ENCODE peak calls at places on chromosomes 12 and 14, in nine cellular contexts. F is mesendoderm, I is neuronal stem cell, E is mesenchymal stem cell, V is PC-3, L is DND-41, M is MM.1S, R is SK-N-SH, U is mammary epithelial cell. A is an unnamed sample. For H3K27me3, the result is how much of the 10 kb centered on the place peaks cover.

GRCh38 chr14:90495357-90496276 is 98.8 kb downstream of the CALM1 start:
- DNase-seq in M (peak), V (peak), R (peak), U (peak), I (peak), F (peak), L (peak), E (peak), A (peak)

GRCh38 chr12:84550518-84550917 is 362.1 kb downstream of the SLC6A15 start:
- DNase-seq in V (no peak), U (no peak), E (no peak), R (peak), I (no peak), L (no peak), M (no peak), F (no peak), A (no peak)

GRCh38 chr12:122909442-122910288 is 13.7 kb upstream of the VPS37B start:
- DNase-seq in M (no peak), V (no peak), U (no peak), F (no peak), L (no peak), I (no peak), R (peak), E (no peak), A (no peak)

GRCh38 chr14:93047661-93048060 is 68.1 kb downstream of the ITPK1 start:
- DNase-seq in I (no peak), L (no peak), M (no peak), V (no peak), F (no peak), E (no peak), R (no peak), U (no peak), A (no peak)

GRCh38 chr14:99287269-99287942 is 15.4 kb upstream of the BCL11B start:
- DNase-seq in F (no peak), L (no peak), U (no peak), M (peak), R (no peak), E (no peak), I (no peak), V (no peak), A (no peak)

GRCh38 chr12:123131879-123132402 is 18.9 kb downstream of the PITPNM2 start:
- DNase-seq in V (no peak), R (no peak), U (peak), M (peak), I (no peak), F (no peak), L (peak), E (no peak), A (no peak)

GRCh38 chr14:89858084-89858483 is 96.4 kb downstream of the EFCAB11 start:
- DNase-seq in R (no peak), I (no peak), F (no peak), V (no peak), L (no peak), E (no peak), M (no peak), U (peak), A (no peak)

GRCh38 chr14:97299661-97300060 is 502.5 kb downstream of the VRK1 start:
- DNase-seq in V (no peak), L (no peak), E (no peak), U (no peak), M (no peak), F (peak), R (no peak), I (no peak), A (peak)

GRCh38 chr12:124094733-124095132 is 121.7 kb downstream of the ZNF664 start:
- DNase-seq in U (no peak), V (peak), I (no peak), F (no peak), R (no peak), M (no peak), E (no peak), L (no peak), A (no peak)

GRCh38 chr14:57871487-57872080 is 5.7 kb upstream of the SLC35F4 start:
- DNase-seq in R (peak), V (peak), I (peak), E (peak), U (peak), M (peak), F (peak), L (peak), A (peak)

GRCh38 chr14:88129306-88130056 is 124.5 kb downstream of the GPR65 start:
- DNase-seq in U (no peak), L (peak), R (no peak), E (peak), F (peak), M (no peak), I (no peak), V (peak), A (peak)

GRCh38 chr14:51485733-51486132 is 166.0 kb upstream of the FRMD6 start:
- DNase-seq in E (no peak), I (no peak), F (no peak), U (no peak), L (no peak), R (no peak), V (no peak), M (no peak), A (no peak)

GRCh38 chr14:89366580-89367448 is 50.2 kb downstream of the FOXN3 start:
- DNase-seq in V (no peak), I (no peak), L (no peak), R (no peak), E (no peak), M (no peak), U (no peak), F (no peak), A (no peak)

GRCh38 chr14:61477845-61478438 is 156.6 kb downstream of the PRKCH start:
- DNase-seq in V (peak), F (no peak), U (peak), I (no peak), E (peak), R (no peak), L (no peak), M (no peak), A (peak)

GRCh38 chr12:13154027-13154538 is 42.4 kb upstream of the EMP1 start:
- DNase-seq in U (peak), I (no peak), V (no peak), R (no peak), F (no peak), M (peak), E (peak), L (no peak), A (peak)

GRCh38 chr12:92356405-92356804 is 210.8 kb upstream of the BTG1 start:
- DNase-seq in R (no peak), V (no peak), E (no peak), F (no peak), U (peak), M (no peak), L (peak), I (no peak), A (no peak)

GRCh38 chr14:88919502-88919901 is 95.1 kb downstream of the TTC8 start:
- DNase-seq in I (no peak), M (no peak), U (peak), F (peak), E (no peak), L (no peak), V (peak), R (no peak), A (no peak)

GRCh38 chr14:91284146-91284790 is 39.8 kb upstream of the GPR68 start:
- DNase-seq in I (no peak), F (peak), L (no peak), R (peak), V (peak), E (peak), U (peak), M (no peak), A (no peak)

GRCh38 chr14:95156153-95156764 is 1.1 kb downstream of the DICER1 start:
- DNase-seq in V (peak), R (no peak), L (peak), F (peak), U (peak), I (no peak), E (peak), M (peak), A (peak)

GRCh38 chr14:69928111-69928523 is 48.9 kb downstream of the SMOC1 start:
- DNase-seq in L (no peak), E (no peak), F (no peak), M (no peak), U (no peak), R (no peak), V (no peak), I (no peak), A (no peak)

GRCh38 chr14:104788533-104788818 is 7.1 kb downstream of the AKT1 start:
- DNase-seq in R (no peak), L (no peak), U (no peak), E (no peak), F (no peak), V (no peak), M (no peak), I (no peak), A (no peak)

GRCh38 chr14:62847168-62847567 is 198.1 kb downstream of the KCNH5 start:
- DNase-seq in R (no peak), I (no peak), V (no peak), L (no peak), E (no peak), F (no peak), M (no peak), U (no peak), A (no peak)

GRCh38 chr14:103121846-103122577 is 1.2 kb upstream of the TNFAIP2 start:
- DNase-seq in R (peak), E (peak), V (peak), I (no peak), F (peak), U (no peak), L (peak), M (no peak), A (peak)

GRCh38 chr12:133233993-133234564 is 1.6 kb downstream of the ANHX start:
- DNase-seq in R (no peak), M (no peak), F (no peak), U (no peak), I (no peak), E (no peak), V (no peak), L (no peak), A (peak)

GRCh38 chr14:50335989-50336391 is 23.9 kb downstream of the DMAC2L start:
- DNase-seq in R (peak), L (peak), V (no peak), I (no peak), U (no peak), E (peak), M (peak), F (peak), A (no peak)

GRCh38 chr12:111991535-111991934 is 21.4 kb downstream of the TMEM116 start:
- DNase-seq in E (no peak), L (no peak), V (no peak), I (no peak), U (no peak), F (no peak), M (no peak), R (no peak), A (no peak)

GRCh38 chr12:100128509-100128908 is 14.2 kb downstream of the BLTP3B start:
- DNase-seq in I (no peak), L (no peak), V (peak), E (peak), U (peak), M (no peak), F (peak), R (peak), A (no peak)

GRCh38 chr12:92929957-92930356 is 862 bp upstream of the EEA1 start:
- DNase-seq in V (no peak), I (no peak), R (no peak), U (peak), M (peak), E (no peak), F (no peak), L (no peak), A (no peak)

GRCh38 chr12:56450241-56450640 is 1.0 kb upstream of the TIMELESS start:
- DNase-seq in E (no peak), R (peak), U (no peak), F (no peak), V (no peak), I (no peak), L (no peak), M (no peak), A (no peak)

GRCh38 chr14:73342670-73343069 is 105.4 kb downstream of the PAPLN start:
- DNase-seq in E (no peak), F (no peak), U (no peak), R (no peak), M (no peak), I (no peak), L (no peak), V (no peak), A (no peak)

GRCh38 chr14:85934123-85934885 is 404.4 kb downstream of the FLRT2 start:
- DNase-seq in F (no peak), I (no peak), M (peak), L (peak), V (peak), U (no peak), R (peak), E (peak), A (peak)

GRCh38 chr14:54310852-54311230 is 86.0 kb upstream of the CDKN3 start:
- DNase-seq in L (no peak), M (no peak), R (no peak), V (no peak), I (no peak), U (no peak), E (no peak), F (no peak), A (no peak)

GRCh38 chr12:24505366-24506025 is 443.4 kb downstream of the BCAT1 start:
- DNase-seq in R (no peak), E (no peak), F (no peak), L (no peak), I (no peak), M (no peak), V (no peak), U (no peak), A (no peak)

GRCh38 chr12:48026081-48026827 is 22.0 kb upstream of the COL2A1 start:
- DNase-seq in I (no peak), M (no peak), L (no peak), U (no peak), V (no peak), F (no peak), E (no peak), R (no peak), A (no peak)
- H3K27me3 ChIP-seq in I (under half), M (under half), L (under half), U (under half), V (under half), F (under half), E (under half), R (under half), A (under half)

GRCh38 chr14:53109688-53110041 is 43.5 kb downstream of the DDHD1 start:
- DNase-seq in U (no peak), R (no peak), V (no peak), L (no peak), F (no peak), M (no peak), E (no peak), I (no peak), A (no peak)
- H3K9ac ChIP-seq in U (no peak), R (no peak), V (no peak), L (peak), F (no peak), M (peak), E (no peak), I (no peak), A (peak)

DNA sequence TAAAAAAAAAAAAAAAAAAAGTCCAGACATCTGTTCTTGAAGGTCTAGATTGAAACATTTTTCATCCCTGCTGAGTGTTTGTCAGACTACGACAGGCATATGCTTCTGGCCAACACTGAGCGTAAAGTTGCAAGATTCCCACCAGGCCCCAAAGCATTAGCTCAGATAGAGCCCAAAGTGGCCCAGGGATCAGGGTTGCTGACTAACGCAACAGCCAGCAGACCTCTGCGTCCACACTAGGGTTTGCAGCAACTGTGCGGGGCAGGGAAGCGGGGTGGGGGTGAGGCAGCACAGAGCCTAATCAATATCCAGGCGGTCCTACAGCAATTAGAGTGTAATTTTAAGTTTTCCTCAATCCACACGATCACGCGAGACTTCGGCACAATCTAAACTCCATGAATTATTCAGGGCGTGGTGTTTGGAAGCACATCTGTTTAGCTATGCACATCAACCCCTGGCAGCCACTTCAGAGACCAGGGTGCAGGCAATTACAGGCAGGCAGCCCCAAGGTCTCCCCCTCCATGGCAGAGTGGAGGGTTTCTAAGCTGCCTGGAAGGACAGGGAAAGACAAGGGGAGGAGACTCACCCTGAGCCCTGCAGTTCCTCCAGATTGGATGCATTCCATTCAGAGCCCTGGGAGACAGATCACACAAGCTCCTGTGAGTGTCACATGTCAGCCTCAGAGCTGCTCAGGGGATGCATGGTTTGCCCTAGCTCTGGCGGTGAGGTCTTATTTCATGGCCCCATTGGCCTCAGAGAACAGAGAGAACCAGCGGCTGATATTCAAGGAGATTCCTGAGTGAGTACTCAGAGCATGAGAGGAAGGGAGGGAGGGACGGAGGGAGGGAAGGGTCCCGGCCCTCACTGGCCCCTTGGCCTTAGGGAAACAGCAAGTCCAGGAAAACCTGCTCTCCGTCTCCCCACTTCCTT is 55.4 kb downstream of the SSH1 start:
- DNase-seq in E (peak), I (peak), L (no peak), V (peak), F (peak), U (no peak), R (no peak), M (no peak), A (no peak)
- H3K4me2 ChIP-seq in E (peak), I (peak), L (no peak), V (no peak), F (no peak), U (no peak), R (peak), M (no peak), A (no peak)

GRCh38 chr12:66188584-66189475 is at the start of gene IRAK3:
- DNase-seq in L (no peak), R (peak), E (peak), U (peak), F (peak), I (peak), V (no peak), M (no peak), A (no peak)
- H3K27me3 ChIP-seq in L (under half), R (half or more), E (under half), U (under half), F (under half), I (half or more), V (under half), M (under half), A (under half)

GRCh38 chr12:49967042-49967776 is 5.5 kb downstream of the AQP5 start:
- DNase-seq in R (peak), V (peak), E (peak), M (peak), L (peak), F (peak), U (peak), I (peak), A (peak)

GRCh38 chr12:49966511-49967041 is 4.9 kb downstream of the AQP5 start:
- DNase-seq in R (no peak), I (no peak), F (no peak), U (no peak), V (no peak), M (no peak), L (no peak), E (no peak), A (peak)

GRCh38 chr12:49968431-49968830 is 4.3 kb upstream of the AQP6 start:
- DNase-seq in F (no peak), R (peak), I (no peak), V (no peak), M (no peak), U (no peak), L (no peak), E (no peak), A (no peak)

GRCh38 chr12:49969027-49969426 is 3.7 kb upstream of the AQP6 start:
- DNase-seq in M (no peak), F (no peak), E (no peak), L (no peak), U (no peak), R (peak), V (no peak), I (no peak), A (no peak)

GRCh38 chr12:49967777-49968250 is 4.9 kb upstream of the AQP6 start:
- DNase-seq in V (no peak), L (no peak), E (no peak), M (no peak), U (no peak), F (no peak), R (no peak), I (no peak), A (no peak)
- H3K9ac ChIP-seq in V (no peak), L (peak), E (peak), M (no peak), U (no peak), F (peak), R (no peak), I (peak), A (peak)

DNA sequence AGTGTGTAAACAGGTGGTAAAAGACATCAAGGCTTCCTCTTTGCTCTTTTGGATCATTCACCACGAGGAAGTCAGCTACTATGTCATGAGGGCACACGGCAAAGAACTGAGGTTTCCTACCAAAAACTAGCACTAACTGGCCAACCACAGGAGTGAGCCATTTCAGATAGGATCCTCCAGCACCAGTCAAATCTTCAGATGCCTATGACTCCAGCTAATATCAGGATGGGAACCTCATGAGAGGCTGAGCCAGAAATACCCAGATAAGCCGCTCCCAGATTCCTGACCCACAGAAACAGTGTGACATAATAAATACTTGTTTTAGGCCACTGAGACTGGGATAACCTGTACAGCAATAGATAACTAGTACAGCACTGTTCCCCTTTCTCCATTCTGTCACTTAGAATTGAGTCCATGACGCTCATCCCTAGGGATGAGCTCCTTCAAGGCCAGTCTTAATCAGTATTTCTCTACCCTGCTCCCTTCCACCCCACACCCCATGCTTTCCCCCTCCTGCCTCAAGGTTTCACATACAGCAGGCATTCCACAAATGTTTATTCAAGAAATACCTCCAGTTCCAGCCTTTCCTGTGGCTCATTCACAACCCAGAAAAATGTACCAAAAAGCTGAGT is 68.4 kb downstream of the PPM1H start:
- DNase-seq in V (peak), I (no peak), F (peak), E (peak), R (no peak), U (peak), L (no peak), M (no peak), A (no peak)
- H3K4me2 ChIP-seq in V (peak), I (no peak), F (no peak), E (no peak), R (peak), U (peak), L (no peak), M (no peak), A (no peak)

GRCh38 chr12:15346488-15346887 is 24.2 kb downstream of the PTPRO start:
- DNase-seq in I (no peak), M (no peak), F (no peak), V (no peak), U (no peak), R (no peak), L (no peak), E (no peak), A (no peak)
- H3K27me3 ChIP-seq in I (under half), M (under half), F (under half), V (under half), U (under half), R (under half), L (under half), E (under half), A (under half)

A was measured in Karpas-422.